ENCODE peak calls at places on chromosomes 4 and X, in ten cellular contexts. X, S, R, P, H, B, T, M, E and D are unnamed samples.

GRCh38 chr4:100494166-100494565 is 23.7 kb downstream of the EMCN start:
- DNase-seq in R (no peak), T (no peak), H (no peak), S (no peak), X (no peak), E (no peak), P (no peak), M (peak), B (no peak), D (no peak)

GRCh38 chr4:185429660-185430059 is 3.9 kb upstream of the UFSP2 start:
- DNase-seq in P (no peak), H (no peak), R (no peak), B (no peak), M (no peak), E (no peak), S (no peak), X (no peak), T (no peak), D (no peak)

GRCh38 chr4:38452009-38452408 is 212.0 kb upstream of the KLF3 start:
- DNase-seq in P (no peak), B (no peak), E (no peak), S (no peak), X (no peak), H (no peak), R (no peak), T (no peak), M (no peak), D (no peak)

GRCh38 chr4:17309567-17310268 is 202.2 kb downstream of the QDPR start:
- DNase-seq in R (no peak), H (no peak), P (no peak), X (no peak), E (no peak), S (no peak), M (no peak), B (no peak), T (no peak), D (no peak)

GRCh38 chrX:68186552-68187262 is 246.6 kb downstream of the OPHN1 start:
- DNase-seq in S (no peak), M (peak), R (peak), X (no peak), P (no peak), T (no peak), H (no peak), E (no peak), B (no peak), D (no peak)

GRCh38 chrX:2220829-2221567 is 279.8 kb downstream of the DHRSX start:
- DNase-seq in T (no peak), X (no peak), P (no peak), B (no peak), R (no peak), S (no peak), H (no peak), M (no peak), E (no peak), D (peak)

GRCh38 chrX:39174761-39175417 is 373.6 kb downstream of the MID1IP1 start:
- DNase-seq in T (no peak), H (peak), E (no peak), P (peak), S (no peak), B (no peak), M (no peak), X (no peak), R (peak), D (no peak)

GRCh38 chr4:107392951-107393350 is 327.1 kb downstream of the PAPSS1 start:
- DNase-seq in H (no peak), T (no peak), B (no peak), S (no peak), E (no peak), R (no peak), M (no peak), X (no peak), P (no peak), D (no peak)

GRCh38 chrX:24561121-24561520 is 86.0 kb downstream of the PCYT1B start:
- DNase-seq in H (no peak), S (no peak), R (peak), X (peak), B (no peak), T (no peak), P (no peak), E (no peak), M (no peak), D (no peak)

GRCh38 chr4:122619583-122619982 is 1.3 kb downstream of the IL21 start:
- DNase-seq in H (no peak), R (no peak), B (no peak), P (no peak), M (no peak), S (no peak), X (no peak), T (no peak), E (no peak), D (no peak)

GRCh38 chr4:164977243-164978164 is at the start of gene TRIM61:
- DNase-seq in P (peak), T (no peak), B (no peak), R (no peak), S (no peak), M (no peak), X (no peak), H (peak), E (peak), D (no peak)

GRCh38 chrX:118551426-118551825 is 55.8 kb downstream of the DOCK11 start:
- DNase-seq in P (no peak), T (no peak), M (no peak), E (no peak), B (no peak), R (no peak), H (no peak), X (no peak), S (no peak), D (no peak)

GRCh38 chrX:139202742-139203410 is 327.7 kb upstream of the F9 start:
- DNase-seq in M (no peak), X (no peak), E (peak), S (peak), P (no peak), B (no peak), H (no peak), T (no peak), R (no peak), D (peak)

GRCh38 chr4:46993075-46994006 is at the start of gene GABRA4:
- DNase-seq in S (peak), H (no peak), T (no peak), R (no peak), E (no peak), P (no peak), B (peak), X (no peak), M (peak), D (no peak)

GRCh38 chr4:153375303-153375702 is 30.8 kb downstream of the MND1 start:
- DNase-seq in E (no peak), B (no peak), M (no peak), T (no peak), P (no peak), R (no peak), S (no peak), X (no peak), H (no peak), D (no peak)

GRCh38 chrX:43500240-43500639 is 155.9 kb upstream of the MAOA start:
- DNase-seq in X (no peak), B (no peak), M (no peak), T (no peak), E (no peak), R (no peak), P (no peak), H (no peak), S (no peak), D (no peak)

GRCh38 chr4:23747131-23747752 is 142.6 kb downstream of the PPARGC1A start:
- DNase-seq in E (no peak), H (no peak), B (no peak), M (no peak), X (no peak), S (no peak), T (no peak), R (no peak), P (no peak), D (no peak)

GRCh38 chr4:16230308-16230707 is 4.0 kb upstream of the TAPT1 start:
- DNase-seq in P (no peak), T (no peak), M (no peak), X (no peak), R (no peak), E (no peak), B (no peak), H (no peak), S (no peak), D (no peak)

GRCh38 chr4:141659539-141659938 is 23.2 kb downstream of the IL15 start:
- DNase-seq in M (no peak), E (no peak), T (no peak), R (no peak), H (no peak), X (no peak), S (no peak), P (no peak), B (no peak), D (no peak)

GRCh38 chr4:184548651-184549341 is 74.4 kb upstream of the IRF2 start:
- DNase-seq in X (no peak), E (peak), R (no peak), T (no peak), B (no peak), H (no peak), M (no peak), P (no peak), S (peak), D (no peak)

GRCh38 chrX:96650023-96650422 is 34.6 kb upstream of the DIAPH2 start:
- DNase-seq in B (no peak), H (no peak), X (no peak), M (no peak), E (no peak), S (no peak), R (peak), T (no peak), P (no peak), D (no peak)

GRCh38 chr4:108034560-108034959 is 44.9 kb downstream of the HADH start:
- DNase-seq in B (no peak), R (no peak), X (no peak), P (no peak), S (no peak), M (no peak), T (no peak), E (no peak), H (peak), D (no peak)

GRCh38 chr4:103915224-103915869 is 195.6 kb upstream of the TACR3 start:
- DNase-seq in X (peak), H (no peak), R (peak), P (no peak), S (no peak), T (no peak), E (no peak), M (peak), B (no peak), D (no peak)

GRCh38 chr4:117134386-117134785 is 49.0 kb upstream of the TRAM1L1 start:
- DNase-seq in E (no peak), P (no peak), H (no peak), R (peak), X (peak), T (peak), B (peak), S (no peak), M (peak), D (no peak)

GRCh38 chr4:96729641-96730040 is 889.7 kb downstream of the PDHA2 start:
- DNase-seq in P (no peak), E (no peak), H (no peak), R (no peak), T (no peak), B (peak), S (no peak), M (no peak), X (no peak), D (no peak)

GRCh38 chr4:6372649-6373525 is 99.5 kb downstream of the PPP2R2C start:
- DNase-seq in E (peak), S (no peak), P (no peak), X (peak), M (peak), R (peak), H (no peak), T (no peak), B (peak), D (peak)

GRCh38 chrX:151742311-151742710 is 7.8 kb downstream of the CNGA2 start:
- DNase-seq in P (no peak), E (no peak), X (no peak), T (no peak), B (no peak), H (no peak), M (no peak), S (no peak), R (no peak), D (no peak)

GRCh38 chrX:44306336-44306735 is 37.1 kb downstream of the EFHC2 start:
- DNase-seq in M (peak), P (no peak), B (no peak), E (no peak), R (peak), S (no peak), T (peak), X (no peak), H (no peak), D (no peak)

GRCh38 chr4:79078339-79078738 is 139.1 kb upstream of the PAQR3 start:
- DNase-seq in R (no peak), M (no peak), X (no peak), P (no peak), S (no peak), T (no peak), H (no peak), E (peak), B (no peak), D (no peak)

GRCh38 chrX:104833401-104833800 is 267.4 kb downstream of the IL1RAPL2 start:
- DNase-seq in P (no peak), X (no peak), M (no peak), T (no peak), S (no peak), B (no peak), R (no peak), E (no peak), H (no peak), D (no peak)

GRCh38 chr4:99403380-99404194 is 31.6 kb downstream of the ADH7 start:
- DNase-seq in B (no peak), H (no peak), S (no peak), T (no peak), P (no peak), R (no peak), M (peak), E (no peak), X (no peak), D (no peak)

GRCh38 chr4:7121174-7121573 is 53.3 kb upstream of the GRPEL1 start:
- DNase-seq in T (no peak), E (no peak), H (no peak), M (no peak), S (no peak), P (no peak), R (no peak), X (no peak), B (no peak), D (no peak)

GRCh38 chr4:121669163-121669550 is 27.6 kb downstream of the ANXA5 start:
- DNase-seq in H (no peak), B (no peak), T (no peak), S (no peak), M (no peak), X (no peak), E (no peak), P (no peak), R (no peak), D (no peak)

GRCh38 chrX:135112096-135112729 is 8.1 kb downstream of the ETDB start:
- DNase-seq in X (peak), H (peak), R (peak), E (no peak), M (peak), P (no peak), B (no peak), S (no peak), T (no peak), D (peak)
- TF ChIP-seq CTCF in X (peak), H (peak), R (peak), E (peak), M (peak), P (no peak), B (peak), S (peak), T (peak), D (peak)

GRCh38 chr4:112251044-112251632 is 19.6 kb downstream of the AP1AR start:
- DNase-seq in X (no peak), S (no peak), H (no peak), R (no peak), E (no peak), T (no peak), P (no peak), B (no peak), M (peak), D (no peak)

GRCh38 chr4:112247021-112247420 is 15.4 kb downstream of the AP1AR start:
- DNase-seq in B (no peak), R (no peak), S (no peak), P (no peak), H (no peak), M (no peak), X (no peak), E (no peak), T (no peak), D (no peak)

DNA sequence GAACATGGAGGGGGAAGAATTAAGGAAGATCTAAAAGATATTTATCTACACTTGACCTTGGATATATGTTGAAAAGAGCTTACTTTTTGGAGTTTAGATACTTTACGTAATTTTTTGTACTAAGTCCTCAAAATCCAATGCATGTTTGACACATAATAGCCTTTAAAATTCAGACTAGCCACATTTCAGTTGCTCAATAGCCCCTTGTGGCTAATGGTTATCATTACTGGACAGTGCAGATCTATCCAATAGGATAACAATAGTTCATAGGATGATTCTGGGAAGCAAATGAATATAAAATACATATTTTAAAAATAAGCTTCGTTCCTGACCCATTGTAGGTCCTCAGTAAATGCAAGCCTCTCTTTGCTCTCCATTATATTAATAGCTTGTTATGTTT is 13.8 kb downstream of the AP1AR start:
- DNase-seq in R (peak), T (no peak), P (no peak), H (no peak), X (no peak), S (no peak), M (no peak), E (no peak), B (no peak), D (no peak)
- TF ChIP-seq CTCF in R (no peak), T (peak), P (no peak), H (no peak), X (no peak), S (peak), M (peak), E (no peak), B (no peak), D (peak)

GRCh38 chrX:77628294-77629025 is 157.6 kb downstream of the ATRX start:
- DNase-seq in R (peak), S (no peak), M (no peak), P (no peak), T (no peak), B (no peak), E (no peak), X (no peak), H (no peak), D (no peak)
- TF ChIP-seq CTCF in R (peak), S (peak), M (peak), P (no peak), T (no peak), B (peak), E (peak), X (no peak), H (no peak), D (peak)

DNA sequence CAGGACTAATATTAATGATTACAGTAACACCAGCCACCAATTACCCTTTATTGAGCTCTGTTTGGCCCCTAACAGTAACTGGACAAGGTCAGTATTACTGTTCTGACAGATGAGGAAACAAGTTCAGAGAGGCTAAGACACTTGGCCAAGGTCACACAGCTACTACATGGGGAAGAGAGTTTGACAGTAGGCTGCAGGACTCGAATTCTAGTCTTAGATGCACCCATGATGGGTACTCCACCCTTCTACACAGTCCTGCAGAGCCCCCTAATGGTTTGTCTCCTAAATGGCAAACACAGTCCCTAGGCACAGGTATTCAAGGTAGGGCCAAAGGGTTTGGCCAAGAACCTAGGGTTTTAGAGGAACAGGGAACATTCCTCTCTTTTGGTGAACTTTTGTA is 93.9 kb downstream of the NSUN7 start:
- DNase-seq in M (no peak), P (no peak), T (no peak), R (no peak), E (no peak), S (no peak), B (no peak), X (no peak), H (no peak), D (no peak)
- TF ChIP-seq CTCF in M (no peak), P (no peak), T (no peak), R (no peak), E (peak), S (no peak), B (no peak), X (peak), H (no peak), D (peak)

GRCh38 chrX:131745942-131746489 is 202.1 kb downstream of the OR13H1 start:
- DNase-seq in T (no peak), E (no peak), B (no peak), X (no peak), M (no peak), S (no peak), P (no peak), R (peak), H (no peak), D (no peak)

GRCh38 chrX:131741103-131741581 is 197.3 kb downstream of the OR13H1 start:
- DNase-seq in M (peak), T (no peak), E (no peak), P (peak), X (no peak), S (no peak), H (peak), B (peak), R (no peak), D (no peak)

GRCh38 chrX:131747173-131747572 is 203.3 kb downstream of the OR13H1 start:
- DNase-seq in M (peak), S (no peak), P (peak), R (peak), B (peak), E (no peak), H (peak), T (no peak), X (no peak), D (no peak)

GRCh38 chrX:131746491-131746968 is 202.7 kb downstream of the OR13H1 start:
- DNase-seq in H (peak), R (peak), S (no peak), M (peak), P (peak), X (peak), B (peak), T (no peak), E (no peak), D (no peak)
- TF ChIP-seq CTCF in H (no peak), R (peak), S (no peak), M (peak), P (peak), X (no peak), B (peak), T (no peak), E (no peak), D (no peak)

DNA sequence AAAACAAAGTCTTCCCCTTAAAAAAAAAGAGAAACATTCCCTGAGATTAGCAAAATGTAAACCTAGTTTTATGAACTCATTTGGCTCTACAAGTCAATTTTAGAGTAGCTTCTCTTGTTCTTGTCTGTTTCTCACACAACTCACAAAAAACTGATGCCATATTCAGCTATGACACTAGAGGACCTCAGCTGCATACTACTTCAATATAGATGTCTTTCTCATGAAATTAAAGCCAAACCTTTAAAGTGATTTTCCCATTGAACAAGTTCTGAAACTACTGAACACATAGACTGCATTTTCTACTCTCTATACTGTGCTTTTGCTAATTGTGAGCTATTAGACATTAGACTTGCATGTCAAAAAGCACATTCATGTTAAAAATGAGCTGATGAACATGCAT is 49.8 kb downstream of the TBCK start:
- DNase-seq in E (no peak), R (peak), M (peak), T (peak), B (no peak), X (peak), H (no peak), P (no peak), S (no peak), D (no peak)
- TF ChIP-seq CTCF in E (peak), R (peak), M (peak), T (peak), B (peak), X (peak), H (no peak), P (no peak), S (peak), D (peak)

DNA sequence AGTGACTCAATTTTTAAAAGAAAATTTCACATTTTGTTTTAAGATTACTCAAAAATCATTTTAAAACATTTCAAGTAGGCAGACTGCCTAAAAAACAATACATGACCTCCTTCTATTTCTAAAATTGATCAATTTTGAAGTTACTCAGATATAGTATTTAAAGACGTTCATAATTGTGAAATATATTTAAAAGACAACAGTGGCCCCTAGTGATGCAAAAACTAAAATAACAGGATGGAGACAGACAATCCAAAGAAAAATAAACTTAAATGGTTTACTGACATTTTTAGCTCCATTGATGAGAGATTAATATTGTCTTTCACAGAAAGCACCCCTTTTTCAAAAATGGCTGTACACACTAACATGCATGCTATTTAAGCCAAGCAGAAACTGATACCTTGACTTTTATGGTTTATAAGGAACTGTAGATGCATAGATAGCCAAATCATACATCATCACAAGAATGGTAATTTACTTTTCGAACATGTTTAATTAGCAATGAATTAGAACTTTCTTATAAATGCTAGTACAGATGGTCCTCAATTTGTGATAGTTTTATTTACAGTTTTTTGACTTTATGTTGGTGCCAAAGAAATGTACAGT is 69.8 kb upstream of the FAT4 start:
- DNase-seq in T (no peak), H (no peak), R (peak), P (no peak), M (peak), S (no peak), B (no peak), X (no peak), E (no peak), D (no peak)
- TF ChIP-seq CTCF in T (peak), H (no peak), R (peak), P (no peak), M (peak), S (peak), B (peak), X (peak), E (peak), D (peak)